ENCODE peak calls at places on chromosomes 5 and 9, in ten cellular contexts. R is astrocyte; G is neural crest cell; I is tibial artery; C is colonic mucosa; D is CD4-positive, alpha-beta T cell; P is prostate gland; A is transverse colon; M is fibroblast of the aortic adventitia; K is mucosa of descending colon. B is an unnamed sample.

GRCh38 chr5:6583049-6583880 is 49.6 kb downstream of the NSUN2 start:
- DNase-seq in G (peak; percentile 38), D (no peak), A (peak; percentile 27), M (no peak), C (no peak), K (peak; percentile 30), I (no peak), P (peak; percentile 27), R (no peak), B (peak; percentile 72)

GRCh38 chr5:139391570-139392323 is 2.0 kb upstream of the MZB1 start:
- DNase-seq in R (no peak), A (peak; percentile 71), G (no peak), D (no peak), C (peak; percentile 85), I (no peak), M (no peak), K (peak; percentile 74), P (no peak), B (peak; percentile 16)

GRCh38 chr5:151745071-151745705 is 13.2 kb downstream of the ATOX1 start:
- DNase-seq in A (peak; percentile 29), D (peak; percentile 14), G (no peak), K (no peak), I (peak; percentile 83), C (no peak), M (peak; percentile 91), P (peak; percentile 74), R (peak; percentile 84), B (no peak)

GRCh38 chr5:151132959-151133358 is 24.6 kb downstream of the ANXA6 start:
- DNase-seq in C (no peak), D (no peak), G (no peak), A (no peak), P (no peak), K (no peak), I (no peak), R (no peak), M (no peak), B (no peak)

GRCh38 chr9:137141976-137142936 is 3.3 kb downstream of the GRIN1 start:
- DNase-seq in R (no peak), D (no peak), I (no peak), P (no peak), M (no peak), C (no peak), K (no peak), A (no peak), G (no peak), B (no peak)

GRCh38 chr5:151150484-151151262 is 6.9 kb downstream of the ANXA6 start:
- DNase-seq in P (no peak), I (no peak), R (no peak), C (peak; percentile 39), A (peak; percentile 61), G (peak; percentile 16), K (peak; percentile 45), D (peak; percentile 75), M (peak; percentile 52), B (no peak)

GRCh38 chr5:135204151-135204600 is 170.1 kb upstream of the PITX1 start:
- DNase-seq in M (no peak), K (no peak), G (no peak), D (no peak), A (no peak), P (no peak), C (peak; percentile 10), I (no peak), R (peak; percentile 19), B (no peak)

GRCh38 chr5:93404246-93404645 is 176.8 kb downstream of the NR2F1-AS1 start:
- DNase-seq in D (no peak), I (no peak), P (no peak), M (peak; percentile 53), K (no peak), R (no peak), A (no peak), C (no peak), G (no peak), B (no peak)

GRCh38 chr9:113963017-113963620 is 87.0 kb downstream of the ZNF618 start:
- DNase-seq in C (peak; percentile 58), K (peak; percentile 58), A (peak; percentile 63), I (no peak), M (peak; percentile 56), R (no peak), G (peak; percentile 28), P (no peak), D (peak; percentile 6), B (peak; percentile 60)

GRCh38 chr5:177371705-177372533 is 12.3 kb upstream of the SLC34A1 start:
- DNase-seq in I (no peak), G (no peak), D (peak; percentile 42), P (no peak), C (no peak), A (no peak), R (no peak), K (no peak), M (no peak), B (no peak)

GRCh38 chr9:17116400-17116837 is 18.4 kb upstream of the CNTLN start:
- DNase-seq in M (peak; percentile 64), A (no peak), G (no peak), P (no peak), C (no peak), I (no peak), D (no peak), R (peak; percentile 22), K (no peak), B (no peak)

GRCh38 chr9:22446589-22446949 is at the start of gene DMRTA1:
- DNase-seq in P (peak; percentile 87), C (peak; percentile 90), D (no peak), I (peak; percentile 89), R (peak; percentile 58), M (peak; percentile 57), G (peak; percentile 66), K (peak; percentile 86), A (peak; percentile 72), B (no peak)

GRCh38 chr5:54454602-54455001 is 897 bp upstream of the HSPB3 start:
- DNase-seq in G (no peak), M (no peak), I (no peak), C (no peak), D (no peak), A (no peak), P (no peak), K (no peak), R (no peak), B (no peak)

GRCh38 chr5:27325513-27325912 is 287.1 kb upstream of the CDH9 start:
- DNase-seq in I (no peak), M (no peak), G (no peak), P (no peak), C (no peak), K (no peak), D (no peak), R (peak; percentile 42), A (no peak), B (no peak)

GRCh38 chr9:123371805-123372590 is 16.0 kb downstream of the CRB2 start:
- DNase-seq in K (no peak), A (no peak), C (no peak), G (no peak), P (no peak), I (no peak), M (no peak), D (no peak), R (no peak), B (no peak)

GRCh38 chr5:102853680-102854079 is 98.6 kb downstream of the PAM start:
- DNase-seq in G (no peak), M (peak; percentile 63), D (no peak), R (peak; percentile 12), I (no peak), K (no peak), C (no peak), P (no peak), A (no peak), B (no peak)
- TF ChIP-seq CTCF in G (no peak), M (no peak), D (no peak), R (no peak), I (no peak), K (no peak), C (no peak), P (no peak), A (no peak), B (no peak)

DNA sequence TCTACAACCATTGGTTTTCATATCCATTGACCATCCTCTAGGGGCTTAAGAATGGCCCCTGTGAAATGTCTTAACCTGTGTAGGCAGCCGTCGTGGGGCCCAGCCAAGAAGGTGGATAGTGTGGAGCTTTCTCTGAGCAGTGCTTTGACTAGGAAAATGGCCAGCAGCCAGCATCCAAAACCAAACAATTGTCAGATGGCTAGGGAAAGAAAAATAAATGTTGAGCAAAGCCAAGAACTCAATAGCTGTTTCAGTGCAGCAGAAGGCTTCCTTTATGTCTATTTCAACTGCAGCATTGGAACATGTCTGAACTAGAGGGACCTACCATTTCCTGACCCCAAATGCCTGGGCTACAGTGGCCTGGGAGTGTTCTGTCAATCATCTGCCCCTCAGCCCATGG is 375.0 kb downstream of the TLE4 start:
- DNase-seq in G (no peak), M (peak; percentile 18), K (no peak), D (no peak), P (peak; percentile 12), I (no peak), A (no peak), R (peak; percentile 28), C (no peak), B (no peak)
- TF ChIP-seq CTCF in G (no peak), M (no peak), K (no peak), D (no peak), P (no peak), I (no peak), A (no peak), R (no peak), C (no peak), B (no peak)

DNA sequence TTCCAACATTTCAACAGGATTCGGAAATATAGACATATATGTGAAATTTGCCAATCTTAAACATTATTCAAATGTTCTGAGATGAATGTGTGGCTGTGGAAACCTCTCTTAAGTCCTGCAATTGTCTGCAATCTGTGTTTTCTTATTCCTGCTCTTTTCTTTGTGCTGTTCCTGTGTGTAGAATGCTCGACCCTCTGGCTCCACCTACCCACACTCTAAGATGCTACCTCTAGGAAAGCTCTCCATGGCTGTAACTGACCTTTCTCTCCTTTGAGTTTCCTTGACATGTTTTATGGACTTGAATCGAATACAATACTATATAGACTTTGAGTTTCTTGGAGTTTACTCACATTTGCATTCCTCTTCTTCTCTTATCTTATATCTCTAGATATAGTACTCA is 120.6 kb upstream of the ASTN2 start:
- DNase-seq in C (no peak), D (no peak), K (no peak), R (no peak), M (no peak), P (no peak), I (no peak), A (no peak), G (no peak), B (no peak)
- TF ChIP-seq CTCF in C (no peak), D (no peak), K (no peak), R (no peak), M (no peak), P (no peak), I (no peak), A (no peak), G (no peak), B (peak; percentile 9)

DNA sequence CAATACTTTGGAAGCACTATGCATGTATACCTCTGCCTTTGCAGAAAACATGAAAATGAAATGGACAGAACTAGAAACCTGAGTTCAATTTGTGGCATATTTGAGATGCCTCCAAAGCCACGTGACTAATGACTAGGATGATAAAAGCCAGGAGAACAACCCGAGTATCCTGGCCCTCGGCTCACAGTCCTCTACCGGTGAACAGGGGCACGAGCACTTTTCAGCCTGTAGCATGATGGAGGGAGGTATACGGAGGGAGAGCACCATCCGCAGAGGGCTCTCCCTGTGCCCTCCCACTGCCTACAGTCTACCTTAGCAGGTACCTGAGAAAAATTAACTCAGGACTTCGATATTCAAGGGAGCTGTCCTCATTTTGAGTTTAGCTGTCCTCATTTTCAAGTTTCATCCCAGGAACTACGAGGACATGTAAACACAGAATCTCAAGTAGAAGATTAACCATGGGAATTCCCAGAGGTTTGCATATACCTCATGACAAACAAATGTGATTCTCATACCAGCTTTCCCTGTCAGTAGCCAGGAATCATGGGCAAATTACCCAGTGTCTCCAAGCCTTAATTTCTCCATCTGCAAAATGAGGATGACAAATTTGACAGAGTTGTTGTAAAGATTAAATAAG is 249.3 kb downstream of the DNAH5 start:
- DNase-seq in D (no peak), A (no peak), P (no peak), K (no peak), C (no peak), M (no peak), I (no peak), R (no peak), G (no peak), B (no peak)
- TF ChIP-seq CTCF in D (no peak), A (no peak), P (no peak), K (no peak), C (no peak), M (peak; percentile 2), I (no peak), R (no peak), G (no peak), B (no peak)